ENCODE peak calls at places on chromosomes 11 and 22, in seven cellular contexts. L is sigmoid colon; O is Caki2; Z is chondrocyte; R is AG08395; Q is CD4-positive, CD25-positive, alpha-beta regulatory T cell; J is mesendoderm. U is an unnamed sample.

GRCh38 chr11:120652705-120653335 is 141.3 kb downstream of the GRIK4 start:
- DNase-seq in L (no peak), Z (no peak), O (no peak), R (no peak), J (no peak), Q (no peak), U (no peak)

GRCh38 chr11:67230406-67230805 is 35.9 kb upstream of the GRK2 start:
- DNase-seq in Q (no peak), O (no peak), Z (no peak), R (no peak), J (no peak), L (no peak), U (no peak)

GRCh38 chr22:29647954-29648737 is 44.7 kb downstream of the NF2 start:
- DNase-seq in R (no peak), L (no peak), Z (no peak), Q (no peak), O (no peak), J (no peak), U (no peak)

GRCh38 chr22:35556666-35557065 is 16.0 kb downstream of the RASD2 start:
- DNase-seq in Q (no peak), R (peak; percentile 18), O (peak; percentile 23), Z (no peak), L (no peak), J (no peak), U (no peak)

GRCh38 chr11:41273908-41274307 is 185.5 kb downstream of the LRRC4C start:
- DNase-seq in Z (no peak), R (no peak), Q (no peak), J (peak; percentile 77), L (no peak), O (no peak), U (no peak)

GRCh38 chr11:111707039-111707690 is 59.0 kb downstream of the PPP2R1B start:
- DNase-seq in O (no peak), Q (no peak), R (no peak), J (no peak), L (peak; percentile 87), Z (no peak), U (no peak)

GRCh38 chr11:119352857-119353260 is 6.4 kb upstream of the MFRP start:
- DNase-seq in O (no peak), Q (no peak), R (peak; percentile 27), Z (peak; percentile 15), J (peak; percentile 70), L (no peak), U (no peak)

GRCh38 chr11:119810478-119811232 is 81.7 kb upstream of the NECTIN1 start:
- DNase-seq in R (no peak), L (no peak), Z (peak; percentile 73), J (no peak), Q (no peak), O (no peak), U (no peak)

GRCh38 chr11:127003260-127003981 is 2.9 kb upstream of the KIRREL3 start:
- DNase-seq in O (peak; percentile 77), L (no peak), R (peak; percentile 68), Q (no peak), Z (no peak), J (peak; percentile 90), U (no peak)

GRCh38 chr22:48683640-48684039 is 1144.0 kb downstream of the BRD1 start:
- DNase-seq in R (no peak), O (no peak), J (no peak), Q (no peak), L (no peak), Z (no peak), U (no peak)

GRCh38 chr22:50486561-50487289 is at the start of gene MIOX:
- DNase-seq in O (peak; percentile 65), Z (no peak), Q (no peak), J (no peak), L (no peak), R (no peak), U (no peak)

GRCh38 chr11:60900673-60901404 is 5.5 kb downstream of the PRPF19 start:
- DNase-seq in Q (no peak), J (no peak), Z (no peak), L (peak; percentile 63), O (no peak), R (no peak), U (no peak)

GRCh38 chr11:73243093-73243485 is 25.0 kb downstream of the P2RY2 start:
- DNase-seq in J (no peak), O (no peak), Z (no peak), R (no peak), Q (no peak), L (peak; percentile 48), U (no peak)

GRCh38 chr11:92550871-92551270 is 326.3 kb downstream of the FAT3 start:
- DNase-seq in O (no peak), Z (no peak), J (no peak), L (no peak), Q (no peak), R (no peak), U (no peak)

GRCh38 chr11:11731311-11732083 is 109.7 kb upstream of the GALNT18 start:
- DNase-seq in Z (no peak), L (no peak), O (no peak), J (no peak), R (peak; percentile 65), Q (no peak), U (no peak)

GRCh38 chr22:37284807-37285355 is 2.6 kb downstream of the CYTH4 start:
- DNase-seq in O (no peak), Z (no peak), Q (peak; percentile 39), J (no peak), L (peak; percentile 80), R (no peak), U (peak; percentile 85)

GRCh38 chr22:41822289-41823057 is 10.4 kb upstream of the SREBF2 start:
- DNase-seq in Q (peak; percentile 32), R (peak; percentile 66), J (peak; percentile 84), L (no peak), Z (peak; percentile 18), O (peak; percentile 69), U (no peak)

GRCh38 chr11:36817336-36817965 is 219.4 kb upstream of the RAG2 start:
- DNase-seq in J (peak; percentile 48), R (no peak), O (peak; percentile 22), L (no peak), Q (no peak), Z (no peak), U (no peak)

GRCh38 chr11:123640677-123641494 is 13.5 kb downstream of the SCN3B start:
- DNase-seq in L (no peak), Q (peak; percentile 6), O (peak; percentile 10), Z (no peak), J (peak; percentile 73), R (peak; percentile 70), U (peak; percentile 20)

GRCh38 chr11:65478411-65479183 is 20.2 kb upstream of the MALAT1 start:
- DNase-seq in R (no peak), O (no peak), J (no peak), Q (no peak), Z (peak; percentile 92), L (peak; percentile 89), U (no peak)

GRCh38 chr11:1559103-1559951 is 12.7 kb downstream of the DUSP8 start:
- DNase-seq in Z (no peak), O (peak; percentile 93), L (peak; percentile 99), Q (no peak), R (peak; percentile 91), J (peak; percentile 53), U (no peak)

GRCh38 chr11:87447606-87448005 is 409.9 kb downstream of the TMEM135 start:
- DNase-seq in R (no peak), Z (no peak), L (no peak), O (no peak), J (no peak), Q (no peak), U (no peak)

GRCh38 chr11:125001849-125002248 is 47.8 kb downstream of the CCDC15 start:
- DNase-seq in Z (no peak), O (no peak), Q (no peak), L (no peak), J (no peak), R (no peak), U (no peak)

GRCh38 chr11:34356576-34356917 is 1.3 kb downstream of the ABTB2 start:
- DNase-seq in Q (no peak), Z (no peak), J (peak; percentile 54), R (no peak), O (peak; percentile 36), L (peak; percentile 72), U (no peak)

GRCh38 chr11:79940165-79940564 is 499.3 kb upstream of the TENM4 start:
- DNase-seq in J (peak; percentile 37), Q (no peak), L (no peak), R (no peak), O (no peak), Z (no peak), U (no peak)

GRCh38 chr22:45270095-45271020 is 14.4 kb upstream of the UPK3A start:
- DNase-seq in L (no peak), R (no peak), O (no peak), J (no peak), Q (no peak), Z (no peak), U (no peak)

GRCh38 chr22:47282366-47282765 is 519.9 kb downstream of the TBC1D22A start:
- DNase-seq in R (no peak), Q (no peak), O (no peak), J (no peak), Z (peak; percentile 70), L (no peak), U (no peak)

GRCh38 chr11:69207165-69207889 is 51.6 kb downstream of the SMIM38 start:
- DNase-seq in J (no peak), L (no peak), Q (no peak), Z (no peak), O (no peak), R (no peak), U (no peak)

GRCh38 chr11:58958500-58958899 is 19.2 kb downstream of the GLYATL1 start:
- DNase-seq in Q (no peak), R (no peak), J (peak; percentile 63), L (no peak), Z (no peak), O (no peak), U (peak; percentile 25)

GRCh38 chr11:67269401-67270255 is 3.4 kb downstream of the GRK2 start:
- DNase-seq in L (peak; percentile 73), J (no peak), O (no peak), Z (peak; percentile 61), Q (no peak), R (no peak), U (peak; percentile 45)

GRCh38 chr11:113817162-113817561 is 37.6 kb downstream of the CLDN25 start:
- DNase-seq in Q (no peak), O (no peak), L (no peak), J (no peak), Z (no peak), R (no peak), U (no peak)

GRCh38 chr11:126404367-126404766 is 48.9 kb downstream of the ST3GAL4 start:
- DNase-seq in R (no peak), O (no peak), L (no peak), Q (no peak), J (peak; percentile 54), Z (no peak), U (no peak)

GRCh38 chr22:37742374-37743092 is 45.7 kb downstream of the TRIOBP start:
- DNase-seq in R (peak; percentile 74), Q (no peak), O (peak; percentile 84), J (peak; percentile 26), Z (no peak), L (peak; percentile 89), U (no peak)

GRCh38 chr22:20054485-20054884 is 25.6 kb upstream of the DGCR8 start:
- DNase-seq in Q (no peak), L (no peak), Z (no peak), R (no peak), O (no peak), J (no peak), U (no peak)

GRCh38 chr11:64842851-64843841 is 1.3 kb downstream of the CDC42BPG start:
- DNase-seq in R (no peak), L (no peak), Q (no peak), J (peak; percentile 84), O (peak; percentile 56), Z (peak; percentile 85), U (no peak)

GRCh38 chr11:88337342-88338222 is at the start of gene CTSC:
- DNase-seq in J (peak; percentile 90), Q (peak; percentile 83), O (peak; percentile 85), L (peak; percentile 96), R (peak; percentile 89), Z (peak; percentile 90), U (peak; percentile 93)

GRCh38 chr11:133790995-133791394 is 54.3 kb downstream of the SPATA19 start:
- DNase-seq in Q (no peak), L (no peak), Z (no peak), J (peak; percentile 23), O (no peak), R (no peak), U (no peak)

GRCh38 chr22:23838686-23839468 is at the start of gene DERL3:
- DNase-seq in R (peak; percentile 85), Z (peak; percentile 97), J (peak; percentile 100), L (peak; percentile 98), Q (peak; percentile 94), O (peak; percentile 100), U (peak; percentile 91)

U was measured in KG1.